ENCODE peak calls at places on chromosomes 11 and 22, in six cellular contexts. G is neuronal stem cell, Z is IMR-90, A is H1, M is mesenchymal stem cell, W is trophoblast cell. C is an unnamed sample.

GRCh38 chr22:48959496-48959895 is 868.2 kb downstream of the BRD1 start:
- DNase-seq in A (no peak), M (no peak), G (no peak), Z (no peak), W (no peak), C (peak; percentile 13)

GRCh38 chr11:121244861-121245260 is 47.7 kb upstream of the SC5D start:
- DNase-seq in W (no peak), Z (no peak), M (no peak), A (no peak), G (no peak), C (no peak)

GRCh38 chr11:127074151-127074761 is 73.7 kb upstream of the KIRREL3 start:
- DNase-seq in Z (peak; percentile 72), G (peak; percentile 9), M (peak; percentile 21), A (peak; percentile 21), W (peak; percentile 62), C (peak; percentile 62)

GRCh38 chr11:7046474-7046873 is 26.2 kb downstream of the NLRP14 start:
- DNase-seq in G (no peak), A (no peak), M (peak; percentile 23), Z (peak; percentile 84), W (no peak), C (no peak)

GRCh38 chr11:70530010-70530409 is 131.7 kb downstream of the CTTN start:
- DNase-seq in G (no peak), W (no peak), A (no peak), Z (no peak), M (no peak), C (no peak)

GRCh38 chr11:13033760-13034533 is 24.8 kb downstream of the RASSF10 start:
- DNase-seq in G (no peak), M (no peak), Z (no peak), W (no peak), A (no peak), C (no peak)

GRCh38 chr22:47957649-47958048 is 1195.2 kb downstream of the TBC1D22A start:
- DNase-seq in Z (no peak), M (no peak), G (no peak), A (no peak), W (no peak), C (no peak)

GRCh38 chr11:57154718-57155117 is 27.0 kb upstream of the LRRC55 start:
- DNase-seq in W (no peak), M (no peak), Z (no peak), A (no peak), G (no peak), C (no peak)

DNA sequence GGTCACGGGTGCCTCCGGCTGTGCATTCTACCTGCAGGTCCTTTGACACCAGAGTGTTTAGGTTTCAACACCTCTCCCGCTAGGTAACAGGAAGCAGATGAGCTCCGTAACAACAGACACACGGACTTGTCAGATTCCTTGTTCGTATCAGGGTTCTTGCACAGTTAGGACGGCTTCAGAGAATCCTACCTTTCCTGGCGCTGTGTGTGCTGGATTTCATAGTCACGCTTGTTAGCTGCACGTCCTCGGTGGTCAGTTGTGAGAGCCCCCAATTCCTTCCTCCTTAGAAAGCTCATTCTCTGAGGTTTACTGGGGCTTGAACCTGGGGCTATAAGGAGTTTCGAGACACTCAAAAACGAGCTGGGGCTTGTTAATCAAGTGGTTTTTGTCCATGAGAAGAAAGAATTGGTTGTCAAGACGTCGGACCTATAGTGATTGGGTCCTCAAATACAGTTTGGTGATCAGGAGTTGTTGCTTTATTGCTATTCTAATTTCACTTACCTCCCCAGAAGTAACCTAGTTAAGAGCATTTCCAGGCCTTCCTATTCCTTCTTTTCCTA is 672 bp downstream of the DDB2 start:
- DNase-seq in G (no peak), M (no peak), W (peak; percentile 84), A (no peak), Z (no peak), C (no peak)
- H3K23ac ChIP-seq in G (peak overlapping the region; percentile 38), M (no peak overlapping the region), W (no peak overlapping the region), A (no peak overlapping the region), Z (peak overlapping the region; percentile 98), C (no peak overlapping the region)

GRCh38 chr11:282171-282570 is 4.0 kb downstream of the NLRP6 start:
- DNase-seq in W (no peak), M (no peak), Z (no peak), G (no peak), A (no peak), C (no peak)

GRCh38 chr11:280762-281485 is 2.7 kb downstream of the NLRP6 start:
- DNase-seq in A (no peak), M (no peak), G (no peak), Z (no peak), W (no peak), C (no peak)

GRCh38 chr11:279966-280761 is 2.0 kb downstream of the NLRP6 start:
- DNase-seq in W (no peak), G (no peak), Z (peak; percentile 30), M (no peak), A (no peak), C (no peak)

GRCh38 chr11:282630-283360 is 4.6 kb downstream of the NLRP6 start:
- DNase-seq in G (no peak), A (no peak), Z (no peak), W (no peak), M (no peak), C (no peak)

DNA sequence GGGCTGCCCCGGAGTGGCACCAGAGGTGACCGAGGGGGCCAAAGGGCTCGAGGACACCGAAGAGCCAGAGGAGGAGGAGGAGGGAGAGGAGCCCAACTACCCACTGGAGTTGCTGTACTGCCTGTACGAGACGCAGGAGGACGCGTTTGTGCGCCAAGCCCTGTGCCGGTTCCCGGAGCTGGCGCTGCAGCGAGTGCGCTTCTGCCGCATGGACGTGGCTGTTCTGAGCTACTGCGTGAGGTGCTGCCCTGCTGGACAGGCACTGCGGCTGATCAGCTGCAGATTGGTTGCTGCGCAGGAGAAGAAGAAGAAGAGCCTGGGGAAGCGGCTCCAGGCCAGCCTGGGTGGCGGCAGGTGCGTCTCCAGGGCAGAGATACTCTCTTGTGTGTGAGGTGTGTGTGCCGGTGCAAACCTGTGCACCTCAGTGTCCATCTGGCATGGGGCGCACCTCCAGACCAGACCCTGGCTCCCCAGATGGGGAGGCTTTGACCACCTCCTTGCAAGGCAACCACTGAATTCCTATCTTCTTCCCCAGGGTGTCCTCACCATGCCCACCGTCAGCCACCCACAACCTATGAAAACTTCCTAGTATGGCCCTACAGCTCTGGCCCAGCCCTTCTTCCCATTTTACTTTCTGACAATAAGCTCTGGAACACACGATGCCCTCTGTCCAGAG is 3.4 kb downstream of the NLRP6 start:
- DNase-seq in G (no peak), W (no peak), M (no peak), Z (no peak), A (no peak), C (no peak)
- H4K91ac ChIP-seq in G (no peak overlapping the region), W (no peak overlapping the region), M (no peak overlapping the region), Z (no peak overlapping the region), A (no peak overlapping the region), C (no peak overlapping the region)

GRCh38 chr11:46390331-46391171 is 1.0 kb downstream of the CHRM4 start:
- DNase-seq in G (no peak), M (peak; percentile 18), Z (no peak), A (no peak), W (no peak), C (peak; percentile 45)

GRCh38 chr11:46388619-46389449 is 2.7 kb downstream of the CHRM4 start:
- DNase-seq in A (no peak), M (no peak), G (no peak), Z (no peak), W (no peak), C (no peak)

GRCh38 chr11:46387919-46388618 is 3.5 kb downstream of the CHRM4 start:
- DNase-seq in G (no peak), M (no peak), Z (no peak), W (no peak), A (no peak), C (no peak)

GRCh38 chr11:46391186-46391577 is 394 bp downstream of the CHRM4 start:
- DNase-seq in W (no peak), A (no peak), M (no peak), Z (no peak), G (no peak), C (no peak)

GRCh38 chr11:46389450-46390330 is 1.9 kb downstream of the CHRM4 start:
- DNase-seq in G (peak; percentile 79), A (no peak), W (peak; percentile 53), Z (peak; percentile 46), M (peak; percentile 75), C (peak; percentile 88)
- H3K23ac ChIP-seq in G (peak overlapping the region; percentile 99), A (no peak overlapping the region), W (no peak overlapping the region), Z (peak overlapping the region; percentile 88), M (no peak overlapping the region), C (no peak overlapping the region)

GRCh38 chr11:66510271-66510989 is at the start of gene BBS1:
- DNase-seq in Z (peak; percentile 68), M (peak; percentile 78), W (peak; percentile 78), A (peak; percentile 44), G (peak; percentile 83), C (peak; percentile 88)
- H4K91ac ChIP-seq in Z (peak within 1 kb of the TSS; percentile 16), M (no peak within 1 kb of the TSS), W (peak within 1 kb of the TSS; percentile 63), A (no peak within 1 kb of the TSS), G (no peak within 1 kb of the TSS), C (no peak within 1 kb of the TSS)

DNA sequence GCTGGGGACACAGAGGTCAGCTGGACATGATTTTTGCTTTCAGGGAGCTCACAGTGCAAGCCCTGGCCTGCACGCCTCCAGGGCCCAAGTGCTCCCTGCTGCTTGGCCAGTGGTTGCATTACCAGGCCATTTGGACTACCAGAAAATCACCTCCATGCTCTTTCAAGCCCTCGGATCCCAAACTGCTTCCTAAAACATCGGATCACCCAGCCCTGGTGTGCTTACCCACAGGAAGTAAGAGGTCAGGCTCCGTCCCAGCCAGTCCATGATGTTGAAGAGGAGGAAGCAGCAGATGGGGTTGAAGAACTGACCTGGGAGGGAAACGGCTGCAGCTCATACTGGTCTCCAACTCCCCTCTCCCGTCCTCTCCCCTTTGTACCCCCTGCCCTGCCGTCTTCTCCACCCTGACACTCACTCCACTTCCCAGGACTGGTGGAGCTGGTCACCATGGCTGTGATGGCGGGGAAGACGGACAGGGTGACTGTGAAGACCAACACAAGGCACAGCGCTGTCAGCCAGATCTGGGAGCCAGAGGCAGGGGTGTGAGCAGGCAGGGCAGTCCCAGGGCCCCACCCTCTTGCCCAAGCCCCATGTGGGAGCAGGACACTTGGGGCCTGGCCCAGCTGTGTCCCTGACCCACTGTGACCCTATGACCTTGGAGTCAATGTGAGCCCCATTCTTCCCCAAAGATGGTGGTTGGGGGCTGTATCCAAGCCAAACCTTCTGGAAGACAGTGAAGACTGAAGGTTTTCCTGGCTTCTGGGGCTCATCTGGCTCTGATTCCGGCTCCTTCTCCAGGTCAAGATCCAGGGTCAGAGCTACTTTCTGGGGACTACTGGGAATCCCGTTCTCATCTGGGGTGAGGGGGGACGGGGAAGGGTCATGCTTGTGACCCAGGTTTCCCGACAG is 5.6 kb downstream of the SLC29A2 start:
- DNase-seq in W (no peak), M (no peak), G (no peak), Z (no peak), A (no peak), C (no peak)
- H3K23ac ChIP-seq in W (no peak overlapping the region), M (no peak overlapping the region), G (peak overlapping the region; percentile 70), Z (no peak overlapping the region), A (no peak overlapping the region), C (no peak overlapping the region)

DNA sequence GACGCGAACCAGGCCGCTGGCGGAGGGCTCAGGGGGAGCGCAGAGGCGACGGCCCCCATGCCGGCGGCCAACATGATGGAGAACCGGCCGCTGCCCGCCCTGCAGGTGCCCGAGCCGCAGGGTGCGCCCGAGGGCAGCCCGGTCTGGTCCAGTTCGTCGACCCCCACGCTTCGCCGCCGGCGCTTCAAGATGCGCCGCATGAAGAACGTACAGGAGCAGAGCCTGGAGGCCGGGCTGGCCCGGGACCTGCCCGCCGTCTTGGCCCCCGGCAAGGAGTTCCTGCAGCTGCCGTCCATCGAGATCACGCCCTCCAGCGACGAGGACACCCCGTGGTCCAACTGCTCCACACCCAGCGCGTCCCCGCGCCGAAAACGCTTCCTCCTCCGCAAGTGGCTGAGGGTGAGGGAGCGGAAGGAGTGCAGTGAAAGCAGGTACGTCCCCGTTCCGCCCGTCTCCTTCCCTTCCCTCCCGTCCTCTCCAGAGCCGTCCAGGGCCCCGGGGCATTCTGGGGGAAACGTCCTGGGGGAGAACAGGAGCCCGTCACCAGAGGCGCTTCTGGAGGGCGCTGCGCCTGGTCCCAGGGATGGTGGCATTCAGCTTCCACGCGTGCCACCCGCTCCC is 777 bp downstream of the GRAMD1B start:
- DNase-seq in W (peak; percentile 57), A (no peak), M (peak; percentile 32), G (peak; percentile 24), Z (peak; percentile 51), C (peak; percentile 66)
- H4K91ac ChIP-seq in W (no peak overlapping the region), A (peak overlapping the region; percentile 90), M (no peak overlapping the region), G (peak overlapping the region; percentile 58), Z (peak overlapping the region; percentile 46), C (no peak overlapping the region)